ENCODE peak calls at places on chromosomes 6 and 20, in nine cellular contexts. H is NCI-H2081; E is naive thymus-derived CD8-positive, alpha-beta T cell; B is A549; W is stimulated activated CD4-positive, alpha-beta T cell treated with anti-CD3 and anti-CD28 coated beads, Interleukin-4, amount 100 ng/mL, for 48 hours; R is heart right ventricle; C is GM12878; J is frontal cortex; Y is cardiac fibroblast. Q is an unnamed sample.
A peak's percentile ranks its signal among the peaks of the same experiment; 100 is the strongest.

GRCh38 chr20:62861732-62862336 is at the start of gene TCFL5:
- DNase-seq in Y (peak; percentile 93), H (peak; percentile 73), B (peak; percentile 90), J (peak; percentile 95), E (peak; percentile 98), R (peak; percentile 94), W (peak; percentile 98), C (no peak), Q (peak; percentile 93)

GRCh38 chr6:4491501-4492260 is 284.5 kb upstream of the CDYL start:
- DNase-seq in R (no peak), J (no peak), Y (peak; percentile 29), B (no peak), E (no peak), C (no peak), H (no peak), W (no peak), Q (no peak)

GRCh38 chr6:111972714-111973678 is 80.9 kb upstream of the CCN6 start:
- DNase-seq in J (no peak), B (peak; percentile 19), C (no peak), H (no peak), R (no peak), E (peak; percentile 71), W (peak; percentile 54), Y (peak; percentile 95), Q (peak; percentile 38)

GRCh38 chr20:9330151-9330550 is 184.2 kb upstream of the LAMP5 start:
- DNase-seq in C (no peak), R (no peak), B (no peak), E (no peak), W (no peak), J (no peak), H (no peak), Y (no peak), Q (no peak)

GRCh38 chr6:168132531-168133184 is 53.6 kb upstream of the FRMD1 start:
- DNase-seq in J (peak; percentile 77), B (peak; percentile 49), E (no peak), Y (peak; percentile 64), C (no peak), H (no peak), W (no peak), R (peak; percentile 64), Q (no peak)

GRCh38 chr20:54340667-54341081 is 132.8 kb downstream of the PFDN4 start:
- DNase-seq in R (no peak), E (no peak), W (no peak), C (no peak), H (no peak), B (no peak), J (no peak), Y (peak; percentile 49), Q (no peak)

GRCh38 chr6:162421004-162421403 is 306.6 kb downstream of the PRKN start:
- DNase-seq in J (no peak), C (no peak), W (no peak), Y (no peak), H (no peak), R (no peak), E (no peak), B (no peak), Q (no peak)

GRCh38 chr6:118639054-118639964 is 12.1 kb downstream of the CEP85L start:
- DNase-seq in E (no peak), C (no peak), B (no peak), Y (no peak), H (no peak), R (no peak), W (no peak), J (no peak), Q (no peak)

GRCh38 chr20:50015993-50016770 is 33.4 kb downstream of the SNAI1 start:
- DNase-seq in C (no peak), Y (peak; percentile 41), R (peak; percentile 44), J (no peak), E (no peak), B (no peak), W (no peak), H (no peak), Q (no peak)

GRCh38 chr20:51768759-51769517 is 748 bp upstream of the ATP9A start:
- DNase-seq in E (no peak), B (no peak), W (no peak), H (peak; percentile 7), R (no peak), J (no peak), Y (no peak), C (no peak), Q (peak; percentile 4)

GRCh38 chr6:32700391-32701040 is 34.1 kb upstream of the HLA-DQB1 start:
- DNase-seq in W (peak; percentile 6), H (peak; percentile 38), R (no peak), E (peak; percentile 63), Y (peak; percentile 76), C (no peak), J (peak; percentile 8), B (peak; percentile 58), Q (peak; percentile 56)

GRCh38 chr20:34301587-34302311 is 1.4 kb downstream of the AHCY start:
- DNase-seq in J (no peak), B (no peak), R (no peak), W (no peak), H (no peak), E (no peak), Y (no peak), C (no peak), Q (no peak)

GRCh38 chr6:33710296-33711121 is 991 bp downstream of the UQCC2 start:
- DNase-seq in H (peak; percentile 37), Y (no peak), E (no peak), B (no peak), W (no peak), R (no peak), C (no peak), J (no peak), Q (no peak)

GRCh38 chr6:84771732-84772131 is 7.3 kb upstream of the TBX18 start:
- DNase-seq in B (peak; percentile 41), R (no peak), Y (peak; percentile 65), J (no peak), E (no peak), C (no peak), H (no peak), W (no peak), Q (no peak)

GRCh38 chr6:84583784-84584183 is 180.6 kb downstream of the TBX18 start:
- DNase-seq in E (no peak), R (no peak), Y (no peak), W (no peak), J (no peak), C (no peak), H (no peak), B (no peak), Q (no peak)

GRCh38 chr6:88881451-88881850 is 82.0 kb downstream of the RNGTT start:
- DNase-seq in R (no peak), W (no peak), J (no peak), C (no peak), B (no peak), Y (peak; percentile 15), E (no peak), H (no peak), Q (no peak)

GRCh38 chr20:57315083-57315963 is 14.3 kb upstream of the SPO11 start:
- DNase-seq in W (no peak), Y (no peak), E (no peak), C (no peak), J (no peak), R (no peak), B (no peak), H (no peak), Q (no peak)

GRCh38 chr6:22917344-22917743 is 348.0 kb downstream of the HDGFL1 start:
- DNase-seq in E (no peak), C (no peak), W (no peak), R (no peak), Y (peak; percentile 29), B (no peak), H (no peak), J (no peak), Q (no peak)

GRCh38 chr6:99192561-99192960 is 156.9 kb downstream of the FAXC start:
- DNase-seq in J (no peak), C (no peak), B (no peak), Y (no peak), E (no peak), R (no peak), W (no peak), H (no peak), Q (no peak)

GRCh38 chr6:87683890-87684289 is 18.1 kb downstream of the AKIRIN2 start:
- DNase-seq in W (no peak), R (no peak), C (no peak), H (no peak), Y (no peak), B (no peak), E (no peak), J (no peak), Q (no peak)

GRCh38 chr6:20691185-20691584 is 156.9 kb downstream of the CDKAL1 start:
- DNase-seq in W (no peak), B (no peak), J (no peak), E (no peak), C (no peak), Y (no peak), H (peak; percentile 83), R (no peak), Q (no peak)

GRCh38 chr6:130293800-130294199 is 71.0 kb upstream of the SAMD3 start:
- DNase-seq in B (peak; percentile 67), C (peak; percentile 8), R (no peak), E (peak; percentile 37), H (no peak), W (no peak), Y (peak; percentile 66), J (no peak), Q (peak; percentile 36)

GRCh38 chr6:137573739-137574138 is 79.5 kb upstream of the OLIG3 start:
- DNase-seq in C (no peak), J (no peak), E (no peak), H (no peak), W (no peak), Y (no peak), R (no peak), B (no peak), Q (no peak)

GRCh38 chr6:27078734-27079357 is 168.7 kb upstream of the PRSS16 start:
- DNase-seq in W (no peak), Y (peak; percentile 77), E (peak; percentile 37), J (no peak), H (peak; percentile 91), B (peak; percentile 57), C (peak; percentile 57), R (no peak), Q (peak; percentile 22)

GRCh38 chr6:106804238-106805016 is 170.1 kb downstream of the CD24 start:
- DNase-seq in Y (no peak), W (no peak), C (no peak), R (no peak), H (no peak), B (no peak), J (no peak), E (no peak), Q (no peak)

GRCh38 chr20:22601361-22602141 is 17.2 kb upstream of the FOXA2 start:
- DNase-seq in J (no peak), W (no peak), E (no peak), H (no peak), Y (no peak), R (no peak), B (peak; percentile 70), C (no peak), Q (no peak)

GRCh38 chr20:4011226-4011975 is 4.0 kb downstream of the RNF24 start:
- DNase-seq in Y (no peak), E (no peak), W (no peak), H (no peak), J (no peak), R (no peak), C (no peak), B (no peak), Q (no peak)

GRCh38 chr6:22447862-22448261 is 121.5 kb upstream of the HDGFL1 start:
- DNase-seq in J (no peak), R (no peak), C (no peak), H (no peak), W (no peak), B (no peak), E (no peak), Y (no peak), Q (no peak)

GRCh38 chr20:49697071-49697470 is 16.6 kb downstream of the B4GALT5 start:
- DNase-seq in C (no peak), R (no peak), H (peak; percentile 71), E (no peak), W (no peak), B (no peak), J (no peak), Y (no peak), Q (no peak)

GRCh38 chr20:57389695-57390603 is 1.2 kb upstream of the RBM38 start:
- DNase-seq in J (no peak), H (no peak), C (no peak), E (peak; percentile 71), W (peak; percentile 61), R (no peak), Y (no peak), B (no peak), Q (peak; percentile 78)

GRCh38 chr20:57760698-57761412 is 51.0 kb upstream of the PMEPA1 start:
- DNase-seq in E (no peak), R (no peak), B (no peak), Y (no peak), H (no peak), C (no peak), J (no peak), W (no peak), Q (no peak)

Q was measured in immature natural killer cell.